ENCODE peak calls at places on chromosome 16, in eight cellular contexts. M is fibroblast of lung; L is CD4-positive, alpha-beta memory T cell; R is A549; O is prostate gland; T is PC-9; K is effector memory CD4-positive, alpha-beta T cell; Y is mesendoderm. W is an unnamed sample. For H3K4me1, the result is how much of the 10 kb centered on the place peaks cover.

GRCh38 chr16:82589407-82589806 is 37.4 kb upstream of the CDH13 start:
- DNase-seq in M (no peak), L (no peak), R (no peak), O (no peak), T (no peak), K (no peak), Y (no peak), W (no peak)

GRCh38 chr16:27822529-27823437 is 240.7 kb downstream of the GSG1L start:
- DNase-seq in M (no peak), L (no peak), R (no peak), O (peak), T (no peak), K (no peak), Y (no peak), W (no peak)

GRCh38 chr16:72094266-72094610 is 591 bp downstream of the DHX38 start:
- DNase-seq in M (no peak), L (no peak), R (no peak), O (no peak), T (no peak), K (no peak), Y (peak), W (no peak)

GRCh38 chr16:15757630-15758251 is 99.1 kb downstream of the MYH11 start:
- DNase-seq in M (no peak), L (no peak), R (no peak), O (no peak), T (no peak), K (no peak), Y (peak), W (no peak)

GRCh38 chr16:78235168-78235800 is 135.8 kb downstream of the WWOX start:
- DNase-seq in M (peak), L (peak), R (peak), O (peak), T (peak), K (peak), Y (peak), W (peak)

GRCh38 chr16:83501481-83501880 is 306.3 kb upstream of the HSBP1 start:
- DNase-seq in M (no peak), L (no peak), R (no peak), O (no peak), T (no peak), K (no peak), Y (no peak), W (no peak)

GRCh38 chr16:10191096-10191495 is 8.9 kb upstream of the GRIN2A start:
- DNase-seq in M (no peak), L (no peak), R (no peak), O (no peak), T (no peak), K (no peak), Y (no peak), W (no peak)

GRCh38 chr16:101586-101985 is 23.6 kb downstream of the MPG start:
- DNase-seq in M (no peak), L (no peak), R (no peak), O (no peak), T (no peak), K (no peak), Y (no peak), W (no peak)

GRCh38 chr16:61146429-61146828 is 889.8 kb downstream of the CDH8 start:
- DNase-seq in M (no peak), L (no peak), R (no peak), O (no peak), T (no peak), K (no peak), Y (no peak), W (no peak)

GRCh38 chr16:1196494-1196893 is 28.6 kb downstream of the TPSG1 start:
- DNase-seq in M (no peak), L (no peak), R (no peak), O (no peak), T (no peak), K (no peak), Y (no peak), W (no peak)

GRCh38 chr16:12437761-12438440 is 365.8 kb downstream of the CPPED1 start:
- DNase-seq in M (no peak), L (no peak), R (no peak), O (no peak), T (no peak), K (no peak), Y (no peak), W (no peak)

GRCh38 chr16:396605-397004 is 394 bp upstream of the NME4 start:
- DNase-seq in M (peak), L (no peak), R (peak), O (no peak), T (no peak), K (no peak), Y (peak), W (peak)

GRCh38 chr16:48291303-48291702 is 44.0 kb upstream of the ABCC11 start:
- DNase-seq in M (no peak), L (no peak), R (no peak), O (no peak), T (no peak), K (no peak), Y (no peak), W (no peak)

GRCh38 chr16:4370151-4370550 is 1.5 kb upstream of the VASN start:
- DNase-seq in M (no peak), L (no peak), R (no peak), O (no peak), T (no peak), K (no peak), Y (no peak), W (no peak)

GRCh38 chr16:4370570-4371480 is 823 bp upstream of the VASN start:
- DNase-seq in M (peak), L (no peak), R (no peak), O (no peak), T (no peak), K (no peak), Y (no peak), W (peak)

GRCh38 chr16:4372315-4372577 is 598 bp downstream of the VASN start:
- DNase-seq in M (no peak), L (no peak), R (no peak), O (no peak), T (no peak), K (no peak), Y (no peak), W (no peak)

GRCh38 chr16:4372578-4373355 is 1.1 kb downstream of the VASN start:
- DNase-seq in M (no peak), L (no peak), R (peak), O (no peak), T (peak), K (no peak), Y (peak), W (peak)

GRCh38 chr16:4371481-4372314 is at the start of gene VASN:
- DNase-seq in M (peak), L (peak), R (peak), O (peak), T (peak), K (peak), Y (peak), W (no peak)
- H3K4me3 ChIP-seq in M (peak), L (peak), R (peak), O (peak), T (peak), K (peak), Y (peak), W (no peak)

GRCh38 chr16:17367034-17367433 is 103.7 kb downstream of the XYLT1 start:
- DNase-seq in M (no peak), L (no peak), R (no peak), O (no peak), T (no peak), K (no peak), Y (no peak), W (no peak)
- H3K4me1 ChIP-seq in M (under half), L (half or more), R (under half), O (under half), T (under half), K (half or more), Y (under half), W (under half)

DNA sequence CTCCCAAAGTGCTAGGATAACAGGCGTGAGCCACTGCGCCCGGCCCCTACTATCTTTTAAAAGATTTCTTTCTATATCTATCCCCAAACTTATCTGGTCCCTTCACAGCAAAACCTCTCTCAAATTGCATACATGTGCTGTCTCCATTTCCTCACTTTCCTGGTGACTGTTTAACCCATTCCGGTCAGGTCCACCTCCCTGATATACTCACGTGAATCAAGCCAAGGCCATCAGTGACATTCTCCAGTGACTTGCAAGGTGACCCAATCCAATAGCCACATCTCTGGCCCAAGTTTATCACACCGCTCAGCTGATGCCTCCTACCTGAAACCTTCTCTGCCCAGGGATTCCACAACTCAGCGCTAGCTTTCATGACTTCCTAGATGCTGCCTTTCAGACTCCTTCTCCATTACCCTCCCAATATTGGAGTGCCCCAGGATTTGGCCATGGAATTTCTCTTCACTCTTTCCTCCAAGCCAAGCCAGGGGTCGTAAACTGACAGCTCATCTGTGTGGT is 1.4 kb upstream of the CTCF start:
- DNase-seq in M (no peak), L (no peak), R (no peak), O (no peak), T (no peak), K (no peak), Y (no peak), W (no peak)
- H3K4me3 ChIP-seq in M (peak), L (peak), R (peak), O (no peak), T (peak), K (no peak), Y (no peak), W (peak)

GRCh38 chr16:66543541-66543940 is 6.4 kb downstream of the TK2 start:
- DNase-seq in M (no peak), L (no peak), R (no peak), O (no peak), T (no peak), K (no peak), Y (no peak), W (no peak)
- H3K4me1 ChIP-seq in M (under half), L (under half), R (under half), O (under half), T (under half), K (under half), Y (under half), W (under half)

GRCh38 chr16:23486480-23486879 is 23.8 kb downstream of the GGA2 start:
- DNase-seq in M (no peak), L (no peak), R (no peak), O (no peak), T (no peak), K (no peak), Y (no peak), W (no peak)

GRCh38 chr16:23485841-23486240 is 24.5 kb downstream of the GGA2 start:
- DNase-seq in M (no peak), L (no peak), R (no peak), O (no peak), T (no peak), K (no peak), Y (no peak), W (no peak)

GRCh38 chr16:23482778-23483177 is 27.5 kb downstream of the GGA2 start:
- DNase-seq in M (no peak), L (peak), R (no peak), O (no peak), T (no peak), K (peak), Y (no peak), W (no peak)

GRCh38 chr16:23484501-23485256 is 25.6 kb downstream of the GGA2 start:
- DNase-seq in M (no peak), L (no peak), R (no peak), O (no peak), T (no peak), K (no peak), Y (no peak), W (no peak)

GRCh38 chr16:23485257-23485614 is 25.1 kb downstream of the GGA2 start:
- DNase-seq in M (no peak), L (no peak), R (no peak), O (no peak), T (no peak), K (no peak), Y (no peak), W (no peak)
- H3K4me3 ChIP-seq in M (no peak), L (no peak), R (no peak), O (no peak), T (no peak), K (no peak), Y (no peak), W (no peak)

DNA sequence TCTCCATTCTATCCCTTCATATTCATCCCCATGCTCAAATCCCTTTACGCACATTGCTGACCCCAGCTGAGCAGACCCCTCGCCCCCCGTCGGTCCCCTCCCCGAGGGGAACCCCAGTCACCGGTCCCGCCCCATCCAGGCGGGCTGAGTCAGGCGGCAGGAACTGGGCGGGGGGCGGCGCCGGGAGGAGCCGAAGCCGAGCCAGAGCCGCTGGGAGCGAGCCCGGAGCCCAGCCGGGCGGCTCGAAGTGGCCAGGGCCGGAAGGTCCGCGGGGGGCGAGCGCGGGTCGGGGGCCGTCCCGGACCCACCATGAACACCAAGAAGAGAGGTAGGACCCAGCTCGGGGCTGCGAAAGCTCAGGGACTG is 8.6 kb downstream of the RIPOR1 start:
- DNase-seq in M (peak), L (no peak), R (no peak), O (peak), T (no peak), K (peak), Y (peak), W (no peak)
- H3K4me1 ChIP-seq in M (under half), L (under half), R (under half), O (under half), T (under half), K (under half), Y (under half), W (under half)

W was measured in SJCRH30.